ENCODE peak calls at places on chromosomes 13 and 19, in five cellular contexts. O, F, L, I and G are unnamed samples. For H3K36me3, the result is how much of the 10 kb centered on the place peaks cover.

GRCh38 chr19:14405758-14406644 is 13.1 kb downstream of the DDX39A start:
- ATAC-seq in I (peak), O (peak), L (peak), F (peak), G (peak)

GRCh38 chr13:32126298-32126697 is 94.7 kb downstream of the FRY start:
- ATAC-seq in F (no peak), O (no peak), L (peak), I (no peak), G (no peak)

GRCh38 chr13:112466132-112467025 is 90.2 kb downstream of the SPACA7 start:
- ATAC-seq in L (no peak), O (no peak), F (no peak), I (no peak), G (no peak)

GRCh38 chr19:23377276-23377675 is 18.0 kb downstream of the ZNF91 start:
- ATAC-seq in L (no peak), I (no peak), F (no peak), O (no peak), G (no peak)

GRCh38 chr19:11405846-11406643 is 13.1 kb downstream of the RGL3 start:
- ATAC-seq in F (no peak), O (no peak), I (no peak), L (peak), G (no peak)

GRCh38 chr13:105817011-105817410 is 718.5 kb downstream of the EFNB2 start:
- ATAC-seq in O (no peak), F (no peak), L (no peak), I (no peak), G (no peak)

GRCh38 chr13:113297370-113297871 is 382 bp downstream of the LAMP1 start:
- ATAC-seq in F (peak), I (peak), L (no peak), O (peak), G (peak)

GRCh38 chr19:3480383-3481091 is at the start of gene SMIM24:
- ATAC-seq in I (peak), F (no peak), L (no peak), O (peak), G (no peak)

GRCh38 chr13:41496420-41497234 is 39.3 kb downstream of the RGCC start:
- ATAC-seq in L (no peak), O (peak), I (no peak), F (no peak), G (no peak)

GRCh38 chr13:69857188-69857821 is 250.3 kb upstream of the ATXN8OS start:
- ATAC-seq in L (peak), I (peak), F (peak), O (peak), G (no peak)

GRCh38 chr19:40613669-40614594 is 12.8 kb downstream of the LTBP4 start:
- ATAC-seq in F (peak), I (peak), O (peak), L (peak), G (peak)

GRCh38 chr13:88031980-88032562 is 360.9 kb downstream of the SLITRK5 start:
- ATAC-seq in F (no peak), I (no peak), O (no peak), L (no peak), G (no peak)

GRCh38 chr13:34035178-34035577 is 217.2 kb downstream of the RFC3 start:
- ATAC-seq in I (no peak), O (no peak), L (no peak), F (no peak), G (no peak)
- TF ChIP-seq EP300 in I (no peak), O (no peak), L (no peak), F (no peak), G (no peak)

GRCh38 chr13:75904012-75904411 is 267.9 kb downstream of the LMO7 start:
- ATAC-seq in O (no peak), F (no peak), I (no peak), L (no peak), G (no peak)

GRCh38 chr13:75907044-75907443 is 270.9 kb downstream of the LMO7 start:
- ATAC-seq in I (no peak), L (no peak), O (no peak), F (peak), G (no peak)

GRCh38 chr13:75906315-75906714 is 270.2 kb downstream of the LMO7 start:
- ATAC-seq in L (no peak), I (no peak), O (no peak), F (peak), G (no peak)

GRCh38 chr13:75910591-75910990 is 274.5 kb downstream of the LMO7 start:
- ATAC-seq in F (no peak), I (no peak), O (no peak), L (no peak), G (no peak)

GRCh38 chr13:75908137-75908536 is 272.0 kb downstream of the LMO7 start:
- ATAC-seq in L (peak), F (no peak), I (no peak), O (no peak), G (peak)
- H3K36me3 ChIP-seq in L (under half), F (under half), I (under half), O (under half), G (under half)

GRCh38 chr19:12731337-12731736 is 3.1 kb downstream of the TRIR start:
- ATAC-seq in O (no peak), L (no peak), I (no peak), F (no peak), G (no peak)

GRCh38 chr19:12736854-12737665 is at the start of gene GET3:
- ATAC-seq in F (peak), I (peak), L (peak), O (peak), G (peak)

GRCh38 chr19:12730054-12730453 is 4.4 kb downstream of the TRIR start:
- ATAC-seq in F (no peak), O (no peak), L (no peak), I (no peak), G (no peak)

GRCh38 chr19:12733907-12734214 is 623 bp downstream of the TRIR start:
- ATAC-seq in L (no peak), I (no peak), O (no peak), F (no peak), G (no peak)

GRCh38 chr19:12733369-12733896 is 1.1 kb downstream of the TRIR start:
- ATAC-seq in F (peak), L (no peak), O (no peak), I (peak), G (no peak)
- TF ChIP-seq CTCF in F (peak), L (no peak), O (peak), I (peak), G (no peak)

DNA sequence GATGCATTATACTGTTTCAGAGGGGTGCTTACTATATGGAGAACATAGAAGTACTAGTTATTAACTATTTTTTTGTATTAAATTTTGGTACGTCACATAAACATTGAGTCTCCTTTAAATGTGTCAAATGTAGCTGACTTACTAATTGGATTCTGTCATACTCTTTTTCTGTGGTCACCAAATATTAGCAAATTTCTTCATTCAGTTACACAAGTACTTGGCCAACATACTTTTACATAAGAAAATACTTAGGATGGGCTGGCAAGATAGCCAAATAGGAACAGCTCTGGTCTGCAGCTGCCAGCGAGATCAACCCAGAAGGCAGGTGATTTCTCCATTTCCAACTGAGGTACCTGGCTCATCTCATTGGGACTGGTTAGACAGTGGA is 19.2 kb downstream of the LPAR6 start:
- ATAC-seq in F (no peak), L (no peak), O (no peak), I (no peak), G (no peak)
- TF ChIP-seq EP300 in F (no peak), L (no peak), O (no peak), I (no peak), G (no peak)

GRCh38 chr19:9565900-9566705 is 18.2 kb downstream of the ZNF121 start:
- ATAC-seq in F (peak), L (no peak), I (no peak), O (no peak), G (no peak)
- H3K36me3 ChIP-seq in F (half or more), L (half or more), I (half or more), O (under half), G (under half)

DNA sequence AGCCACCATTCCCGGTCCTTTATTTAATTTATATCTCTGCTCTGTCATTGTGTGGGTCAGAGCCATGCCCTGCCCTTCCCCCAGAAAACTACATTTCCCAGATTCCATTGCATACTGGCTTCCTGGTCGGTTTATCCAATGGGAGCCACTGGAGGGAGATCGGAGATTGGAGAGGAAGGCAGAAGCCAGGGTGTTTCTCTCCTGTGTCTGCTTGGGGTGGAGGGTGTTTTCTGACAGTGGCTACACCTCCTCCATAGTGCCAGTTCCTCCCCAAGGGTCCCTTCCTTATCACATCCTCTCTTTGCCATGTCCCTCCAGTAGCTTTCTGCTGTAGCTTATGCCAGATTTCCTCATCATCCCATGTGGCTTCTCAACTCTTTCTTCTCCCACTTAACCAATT is 19.0 kb downstream of the OLFM2 start:
- ATAC-seq in L (peak), O (peak), F (peak), I (peak), G (peak)
- TF ChIP-seq CTCF in L (no peak), O (no peak), F (no peak), I (no peak), G (no peak)

GRCh38 chr13:21034602-21035190 is 26.7 kb downstream of the LATS2 start:
- ATAC-seq in F (peak), I (peak), L (no peak), O (no peak), G (peak)

GRCh38 chr13:21033866-21034601 is 27.4 kb downstream of the LATS2 start:
- ATAC-seq in I (peak), L (peak), O (no peak), F (no peak), G (peak)

GRCh38 chr13:21031594-21031993 is 29.8 kb downstream of the LATS2 start:
- ATAC-seq in L (no peak), I (no peak), O (no peak), F (no peak), G (no peak)

GRCh38 chr13:21032656-21033055 is 28.7 kb downstream of the LATS2 start:
- ATAC-seq in O (no peak), I (no peak), L (no peak), F (no peak), G (no peak)

DNA sequence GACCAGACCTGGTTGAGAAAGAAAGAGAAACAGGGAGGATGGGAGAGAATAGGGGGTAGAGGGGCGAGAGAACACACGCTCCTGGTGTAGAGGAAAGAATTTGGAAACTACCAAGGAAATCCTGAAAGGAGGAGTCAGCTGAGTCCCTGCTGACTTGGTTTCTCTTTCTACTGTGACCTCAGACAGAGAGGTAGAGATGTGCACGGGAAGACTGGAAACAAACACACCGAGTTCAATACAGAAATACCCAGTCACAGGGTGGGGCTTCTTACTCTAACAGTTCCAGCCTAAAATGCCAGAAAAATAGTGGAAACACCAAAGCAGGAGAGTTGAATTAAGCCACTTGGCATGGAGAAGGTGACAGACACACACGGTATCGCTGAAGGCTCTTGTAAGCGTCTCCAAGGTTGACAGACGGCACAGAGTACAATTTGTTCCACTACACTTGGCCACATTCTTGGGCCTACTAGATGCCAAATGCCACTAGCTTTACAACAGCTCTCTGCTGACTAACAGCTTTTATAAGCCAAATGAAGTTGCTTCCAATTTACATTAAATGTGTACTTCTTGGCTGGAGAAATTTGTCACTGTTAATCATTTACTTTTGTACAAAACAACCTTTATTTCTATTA is 28.0 kb downstream of the LATS2 start:
- ATAC-seq in O (no peak), F (no peak), I (peak), L (peak), G (peak)
- TF ChIP-seq EP300 in O (no peak), F (no peak), I (no peak), L (no peak), G (peak)

DNA sequence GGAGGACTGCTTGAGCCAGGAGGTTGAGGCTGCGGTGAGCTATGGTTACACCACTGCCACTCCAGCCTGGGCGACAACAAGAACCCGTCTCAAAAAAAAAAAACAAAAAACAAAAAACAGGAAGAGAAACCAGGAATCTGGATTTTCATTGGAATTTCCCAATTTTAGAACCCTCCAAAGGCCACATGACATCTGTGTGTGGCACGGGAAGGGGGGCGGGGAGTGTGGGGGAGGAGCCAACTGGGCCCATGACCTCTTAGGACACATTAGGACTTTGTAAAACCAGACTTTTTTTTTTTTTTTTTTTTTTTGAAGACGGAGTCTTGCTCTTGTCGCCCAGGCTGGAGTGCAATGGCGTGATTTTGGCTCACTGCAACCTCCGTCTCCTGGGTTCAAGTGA is 21.2 kb upstream of the MYDGF start:
- ATAC-seq in F (no peak), O (no peak), I (no peak), L (peak), G (no peak)
- H3K36me3 ChIP-seq in F (half or more), O (under half), I (under half), L (half or more), G (half or more)

GRCh38 chr13:30463820-30464495 is 1.8 kb downstream of the HMGB1 start:
- ATAC-seq in F (no peak), I (peak), O (peak), L (peak), G (peak)
- TF ChIP-seq CTCF in F (no peak), I (no peak), O (no peak), L (no peak), G (no peak)

GRCh38 chr13:20989883-20990282 is 71.5 kb downstream of the LATS2 start:
- ATAC-seq in O (no peak), F (no peak), I (no peak), L (no peak), G (peak)

GRCh38 chr13:20988033-20988908 is 73.1 kb downstream of the LATS2 start:
- ATAC-seq in L (no peak), O (no peak), F (no peak), I (no peak), G (no peak)

GRCh38 chr13:20990910-20991525 is 70.4 kb downstream of the LATS2 start:
- ATAC-seq in L (no peak), O (peak), F (no peak), I (no peak), G (no peak)

GRCh38 chr13:20991741-20992520 is 69.5 kb downstream of the LATS2 start:
- ATAC-seq in I (no peak), O (no peak), L (no peak), F (no peak), G (no peak)

DNA sequence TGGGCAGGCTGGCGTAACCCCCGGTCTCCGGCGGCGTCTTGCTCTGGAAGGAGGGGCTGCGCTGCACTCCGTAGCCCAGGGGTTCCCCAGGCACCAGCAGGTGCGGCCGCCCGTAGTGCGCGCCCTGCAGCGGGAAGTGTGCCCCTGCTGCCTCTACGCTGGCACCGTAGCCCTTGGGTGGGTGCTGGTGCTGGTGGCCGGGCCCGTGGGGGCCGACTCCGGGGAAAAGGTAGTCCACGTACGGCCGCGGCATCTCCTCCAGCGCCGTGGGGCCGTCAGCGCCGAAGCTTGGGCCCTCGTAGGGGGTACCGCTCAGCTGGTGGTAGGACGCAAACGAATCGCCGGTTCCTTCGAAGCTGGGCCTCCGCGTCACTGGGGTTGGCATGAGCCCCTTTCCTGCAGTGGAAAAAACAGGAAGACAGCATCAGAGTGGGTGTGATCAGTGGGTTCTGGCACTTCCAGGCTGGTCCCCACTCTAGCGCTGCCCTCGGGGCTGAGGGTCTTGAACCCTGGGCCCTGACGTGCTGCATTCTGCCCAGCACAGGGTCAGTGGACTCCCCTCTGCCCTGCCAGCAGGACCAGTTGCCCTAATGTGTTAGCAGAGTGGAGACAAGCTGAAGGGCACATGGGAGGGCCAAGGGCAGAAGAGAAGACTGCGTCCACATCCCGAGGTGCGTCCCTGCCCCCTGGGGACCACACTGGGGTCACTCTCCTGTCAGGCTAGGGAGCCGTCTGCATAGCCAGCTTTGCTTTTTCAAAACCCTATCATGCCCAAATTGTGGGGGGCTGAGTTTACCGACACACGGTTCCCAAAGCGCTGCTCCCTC is 72.3 kb downstream of the LATS2 start:
- ATAC-seq in F (no peak), O (no peak), L (no peak), I (no peak), G (no peak)
- TF ChIP-seq EP300 in F (no peak), O (no peak), L (no peak), I (no peak), G (no peak)